ENCODE peak calls at places on chromosomes 7 and 10, in nine cellular contexts. One of them, this sample, is unnamed.

GRCh38 chr7:22895491-22895890 is 72.8 kb upstream of the TOMM7 start:
- DNase-seq in brain microvascular endothelial cell: no peak
- DNase-seq in NCI-H774: no peak
- DNase-seq in cerebellar nuclear complex: no peak
- DNase-seq in fibroblast of the conjunctiva: no peak
- DNase-seq in HTR-8/SVneo: no peak
- DNase-seq in astrocyte: no peak
- DNase-seq in NCI-H1092: no peak
- DNase-seq in kidney epithelial cell: no peak
- DNase-seq in this sample: no peak

GRCh38 chr7:42057331-42057730 is 179.7 kb downstream of the GLI3 start:
- DNase-seq in brain microvascular endothelial cell: no peak
- DNase-seq in NCI-H774: no peak
- DNase-seq in cerebellar nuclear complex: no peak
- DNase-seq in fibroblast of the conjunctiva: no peak
- DNase-seq in HTR-8/SVneo: no peak
- DNase-seq in astrocyte: no peak
- DNase-seq in NCI-H1092: no peak
- DNase-seq in kidney epithelial cell: no peak
- DNase-seq in this sample: no peak

GRCh38 chr10:31036209-31036608 is 4.5 kb upstream of the ZNF438 start:
- DNase-seq in brain microvascular endothelial cell: peak
- DNase-seq in NCI-H774: no peak
- DNase-seq in cerebellar nuclear complex: no peak
- DNase-seq in fibroblast of the conjunctiva: no peak
- DNase-seq in HTR-8/SVneo: no peak
- DNase-seq in astrocyte: peak
- DNase-seq in NCI-H1092: no peak
- DNase-seq in kidney epithelial cell: no peak
- DNase-seq in this sample: peak

GRCh38 chr10:72173635-72174296 is 42.0 kb upstream of the ANAPC16 start:
- DNase-seq in brain microvascular endothelial cell: no peak
- DNase-seq in NCI-H774: no peak
- DNase-seq in cerebellar nuclear complex: no peak
- DNase-seq in fibroblast of the conjunctiva: no peak
- DNase-seq in HTR-8/SVneo: no peak
- DNase-seq in astrocyte: peak
- DNase-seq in NCI-H1092: peak
- DNase-seq in kidney epithelial cell: no peak
- DNase-seq in this sample: peak

GRCh38 chr7:22589641-22590141 is 89.7 kb upstream of the STEAP1B start:
- DNase-seq in brain microvascular endothelial cell: peak
- DNase-seq in NCI-H774: no peak
- DNase-seq in cerebellar nuclear complex: no peak
- DNase-seq in fibroblast of the conjunctiva: no peak
- DNase-seq in HTR-8/SVneo: no peak
- DNase-seq in astrocyte: peak
- DNase-seq in NCI-H1092: no peak
- DNase-seq in kidney epithelial cell: no peak
- DNase-seq in this sample: no peak

GRCh38 chr10:76336213-76336963 is 905.0 kb downstream of the LRMDA start:
- DNase-seq in brain microvascular endothelial cell: no peak
- DNase-seq in NCI-H774: no peak
- DNase-seq in cerebellar nuclear complex: no peak
- DNase-seq in fibroblast of the conjunctiva: no peak
- DNase-seq in HTR-8/SVneo: no peak
- DNase-seq in astrocyte: no peak
- DNase-seq in NCI-H1092: no peak
- DNase-seq in kidney epithelial cell: no peak
- DNase-seq in this sample: no peak

GRCh38 chr7:132806834-132807233 is 230.6 kb upstream of the PLXNA4 start:
- DNase-seq in brain microvascular endothelial cell: no peak
- DNase-seq in NCI-H774: no peak
- DNase-seq in cerebellar nuclear complex: no peak
- DNase-seq in fibroblast of the conjunctiva: no peak
- DNase-seq in HTR-8/SVneo: no peak
- DNase-seq in astrocyte: no peak
- DNase-seq in NCI-H1092: no peak
- DNase-seq in kidney epithelial cell: no peak
- DNase-seq in this sample: no peak

GRCh38 chr10:50577681-50578350 is 45.9 kb downstream of the SGMS1 start:
- DNase-seq in brain microvascular endothelial cell: peak
- DNase-seq in NCI-H774: no peak
- DNase-seq in cerebellar nuclear complex: peak
- DNase-seq in fibroblast of the conjunctiva: no peak
- DNase-seq in HTR-8/SVneo: no peak
- DNase-seq in astrocyte: peak
- DNase-seq in NCI-H1092: peak
- DNase-seq in kidney epithelial cell: no peak
- DNase-seq in this sample: peak

GRCh38 chr7:142873281-142873784 is 12.2 kb downstream of the TRPV6 start:
- DNase-seq in brain microvascular endothelial cell: peak
- DNase-seq in NCI-H774: no peak
- DNase-seq in cerebellar nuclear complex: no peak
- DNase-seq in fibroblast of the conjunctiva: no peak
- DNase-seq in HTR-8/SVneo: no peak
- DNase-seq in astrocyte: no peak
- DNase-seq in NCI-H1092: no peak
- DNase-seq in kidney epithelial cell: no peak
- DNase-seq in this sample: no peak

GRCh38 chr7:98211676-98212531 is 665 bp downstream of the BHLHA15 start:
- DNase-seq in brain microvascular endothelial cell: no peak
- DNase-seq in NCI-H774: no peak
- DNase-seq in cerebellar nuclear complex: no peak
- DNase-seq in fibroblast of the conjunctiva: no peak
- DNase-seq in HTR-8/SVneo: no peak
- DNase-seq in astrocyte: no peak
- DNase-seq in NCI-H1092: no peak
- DNase-seq in kidney epithelial cell: no peak
- DNase-seq in this sample: no peak

GRCh38 chr10:52466464-52466863 is 152.4 kb downstream of the DKK1 start:
- DNase-seq in brain microvascular endothelial cell: no peak
- DNase-seq in NCI-H774: no peak
- DNase-seq in cerebellar nuclear complex: no peak
- DNase-seq in fibroblast of the conjunctiva: no peak
- DNase-seq in HTR-8/SVneo: no peak
- DNase-seq in astrocyte: no peak
- DNase-seq in NCI-H1092: no peak
- DNase-seq in kidney epithelial cell: no peak
- DNase-seq in this sample: no peak

GRCh38 chr10:8137272-8137680 is 82.8 kb downstream of the GATA3 start:
- DNase-seq in brain microvascular endothelial cell: no peak
- DNase-seq in NCI-H774: no peak
- DNase-seq in cerebellar nuclear complex: no peak
- DNase-seq in fibroblast of the conjunctiva: no peak
- DNase-seq in HTR-8/SVneo: no peak
- DNase-seq in astrocyte: no peak
- DNase-seq in NCI-H1092: no peak
- DNase-seq in kidney epithelial cell: no peak
- DNase-seq in this sample: no peak

GRCh38 chr10:29648114-29648982 is 13.6 kb upstream of the SVIL start:
- DNase-seq in brain microvascular endothelial cell: peak
- DNase-seq in NCI-H774: no peak
- DNase-seq in cerebellar nuclear complex: no peak
- DNase-seq in fibroblast of the conjunctiva: no peak
- DNase-seq in HTR-8/SVneo: no peak
- DNase-seq in astrocyte: peak
- DNase-seq in NCI-H1092: no peak
- DNase-seq in kidney epithelial cell: no peak
- DNase-seq in this sample: no peak

GRCh38 chr7:156194813-156195212 is 382.6 kb upstream of the SHH start:
- DNase-seq in brain microvascular endothelial cell: no peak
- DNase-seq in NCI-H774: no peak
- DNase-seq in cerebellar nuclear complex: no peak
- DNase-seq in fibroblast of the conjunctiva: no peak
- DNase-seq in HTR-8/SVneo: no peak
- DNase-seq in astrocyte: no peak
- DNase-seq in NCI-H1092: peak
- DNase-seq in kidney epithelial cell: no peak
- DNase-seq in this sample: no peak

GRCh38 chr7:146175716-146176115 is 59.1 kb downstream of the CNTNAP2 start:
- DNase-seq in brain microvascular endothelial cell: peak
- DNase-seq in NCI-H774: no peak
- DNase-seq in cerebellar nuclear complex: no peak
- DNase-seq in fibroblast of the conjunctiva: no peak
- DNase-seq in HTR-8/SVneo: no peak
- DNase-seq in astrocyte: no peak
- DNase-seq in NCI-H1092: no peak
- DNase-seq in kidney epithelial cell: no peak
- DNase-seq in this sample: no peak

GRCh38 chr7:120156476-120156875 is 116.5 kb upstream of the KCND2 start:
- DNase-seq in brain microvascular endothelial cell: no peak
- DNase-seq in NCI-H774: no peak
- DNase-seq in cerebellar nuclear complex: peak
- DNase-seq in fibroblast of the conjunctiva: no peak
- DNase-seq in HTR-8/SVneo: no peak
- DNase-seq in astrocyte: no peak
- DNase-seq in NCI-H1092: no peak
- DNase-seq in kidney epithelial cell: no peak
- DNase-seq in this sample: no peak

GRCh38 chr10:79160191-79160590 is 91.4 kb downstream of the ZMIZ1 start:
- DNase-seq in brain microvascular endothelial cell: no peak
- DNase-seq in NCI-H774: no peak
- DNase-seq in cerebellar nuclear complex: no peak
- DNase-seq in fibroblast of the conjunctiva: no peak
- DNase-seq in HTR-8/SVneo: no peak
- DNase-seq in astrocyte: no peak
- DNase-seq in NCI-H1092: no peak
- DNase-seq in kidney epithelial cell: no peak
- DNase-seq in this sample: no peak

GRCh38 chr7:43764807-43765491 is 6.5 kb downstream of the BLVRA start:
- DNase-seq in brain microvascular endothelial cell: no peak
- DNase-seq in NCI-H774: no peak
- DNase-seq in cerebellar nuclear complex: no peak
- DNase-seq in fibroblast of the conjunctiva: no peak
- DNase-seq in HTR-8/SVneo: no peak
- DNase-seq in astrocyte: peak
- DNase-seq in NCI-H1092: no peak
- DNase-seq in kidney epithelial cell: peak
- DNase-seq in this sample: no peak

GRCh38 chr10:32957341-32958084 is 517 bp downstream of the ITGB1 start:
- DNase-seq in brain microvascular endothelial cell: no peak
- DNase-seq in NCI-H774: no peak
- DNase-seq in cerebellar nuclear complex: no peak
- DNase-seq in fibroblast of the conjunctiva: no peak
- DNase-seq in HTR-8/SVneo: no peak
- DNase-seq in astrocyte: no peak
- DNase-seq in NCI-H1092: peak
- DNase-seq in kidney epithelial cell: no peak
- DNase-seq in this sample: no peak

GRCh38 chr7:42125321-42125720 is 111.7 kb downstream of the GLI3 start:
- DNase-seq in brain microvascular endothelial cell: no peak
- DNase-seq in NCI-H774: no peak
- DNase-seq in cerebellar nuclear complex: no peak
- DNase-seq in fibroblast of the conjunctiva: no peak
- DNase-seq in HTR-8/SVneo: no peak
- DNase-seq in astrocyte: no peak
- DNase-seq in NCI-H1092: no peak
- DNase-seq in kidney epithelial cell: no peak
- DNase-seq in this sample: no peak

GRCh38 chr7:6502886-6503285 is 48.4 kb downstream of the GRID2IP start:
- DNase-seq in brain microvascular endothelial cell: no peak
- DNase-seq in NCI-H774: no peak
- DNase-seq in cerebellar nuclear complex: no peak
- DNase-seq in fibroblast of the conjunctiva: no peak
- DNase-seq in HTR-8/SVneo: no peak
- DNase-seq in astrocyte: no peak
- DNase-seq in NCI-H1092: no peak
- DNase-seq in kidney epithelial cell: no peak
- DNase-seq in this sample: no peak

GRCh38 chr7:112946350-112946749 is 140.3 kb downstream of the GPR85 start:
- DNase-seq in brain microvascular endothelial cell: no peak
- DNase-seq in NCI-H774: no peak
- DNase-seq in cerebellar nuclear complex: no peak
- DNase-seq in fibroblast of the conjunctiva: no peak
- DNase-seq in HTR-8/SVneo: no peak
- DNase-seq in astrocyte: no peak
- DNase-seq in NCI-H1092: no peak
- DNase-seq in kidney epithelial cell: no peak
- DNase-seq in this sample: no peak

GRCh38 chr10:87864497-87865059 is 1.2 kb downstream of the PTEN start:
- DNase-seq in brain microvascular endothelial cell: no peak
- DNase-seq in NCI-H774: no peak
- DNase-seq in cerebellar nuclear complex: no peak
- DNase-seq in fibroblast of the conjunctiva: no peak
- DNase-seq in HTR-8/SVneo: no peak
- DNase-seq in astrocyte: no peak
- DNase-seq in NCI-H1092: no peak
- DNase-seq in kidney epithelial cell: no peak
- DNase-seq in this sample: peak

GRCh38 chr10:43390791-43391190 is 18.2 kb downstream of the HNRNPF start:
- DNase-seq in brain microvascular endothelial cell: peak
- DNase-seq in NCI-H774: no peak
- DNase-seq in cerebellar nuclear complex: no peak
- DNase-seq in fibroblast of the conjunctiva: no peak
- DNase-seq in HTR-8/SVneo: no peak
- DNase-seq in astrocyte: peak
- DNase-seq in NCI-H1092: no peak
- DNase-seq in kidney epithelial cell: no peak
- DNase-seq in this sample: peak

GRCh38 chr7:32809347-32809746 is 82.2 kb downstream of the KBTBD2 start:
- DNase-seq in brain microvascular endothelial cell: no peak
- DNase-seq in NCI-H774: no peak
- DNase-seq in cerebellar nuclear complex: no peak
- DNase-seq in fibroblast of the conjunctiva: no peak
- DNase-seq in HTR-8/SVneo: no peak
- DNase-seq in astrocyte: no peak
- DNase-seq in NCI-H1092: no peak
- DNase-seq in kidney epithelial cell: no peak
- DNase-seq in this sample: no peak

GRCh38 chr7:91127974-91128373 is 136.3 kb upstream of the FZD1 start:
- DNase-seq in brain microvascular endothelial cell: no peak
- DNase-seq in NCI-H774: no peak
- DNase-seq in cerebellar nuclear complex: no peak
- DNase-seq in fibroblast of the conjunctiva: no peak
- DNase-seq in HTR-8/SVneo: no peak
- DNase-seq in astrocyte: peak
- DNase-seq in NCI-H1092: no peak
- DNase-seq in kidney epithelial cell: no peak
- DNase-seq in this sample: no peak